ENCODE peak calls at places on chromosome 13, in four cellular contexts. T, R, X and Q are unnamed samples.
A peak's percentile ranks its signal among the peaks of the same experiment; 100 is the strongest.

GRCh38 chr13:114136576-114136975 is 4.2 kb upstream of the RASA3 start:
- DNase-seq in R (no peak), T (no peak), X (no peak), Q (no peak)

GRCh38 chr13:29516012-29516411 is 79.5 kb downstream of the SLC7A1 start:
- DNase-seq in T (no peak), R (no peak), X (no peak), Q (no peak)

GRCh38 chr13:85538957-85539356 is 260.3 kb downstream of the SLITRK6 start:
- DNase-seq in R (no peak), X (no peak), T (no peak), Q (no peak)

GRCh38 chr13:32019612-32020233 is 11.9 kb upstream of the FRY start:
- DNase-seq in T (no peak), R (no peak), X (peak; percentile 82), Q (no peak)

GRCh38 chr13:27599845-27600553 is 20.3 kb downstream of the LNX2 start:
- DNase-seq in X (peak; percentile 65), R (no peak), T (no peak), Q (no peak)

GRCh38 chr13:79190932-79191331 is 215.1 kb downstream of the RBM26 start:
- DNase-seq in T (no peak), X (no peak), R (no peak), Q (no peak)

GRCh38 chr13:112209731-112210130 is 142.8 kb downstream of the SOX1 start:
- DNase-seq in T (no peak), R (no peak), X (no peak), Q (no peak)

GRCh38 chr13:50731400-50731799 is 112.1 kb downstream of the DLEU7 start:
- DNase-seq in X (peak; percentile 30), R (no peak), T (no peak), Q (no peak)

GRCh38 chr13:40272776-40273139 is 393.7 kb downstream of the FOXO1 start:
- DNase-seq in X (peak; percentile 48), T (no peak), R (no peak), Q (no peak)

GRCh38 chr13:111337206-111337605 is 16.8 kb downstream of the TEX29 start:
- DNase-seq in X (peak; percentile 97), R (no peak), T (no peak), Q (no peak)

GRCh38 chr13:111659842-111660241 is 339.4 kb downstream of the TEX29 start:
- DNase-seq in X (no peak), R (peak; percentile 65), T (no peak), Q (no peak)

GRCh38 chr13:107864543-107865460 is 350.5 kb downstream of the LIG4 start:
- DNase-seq in X (peak; percentile 73), T (no peak), R (no peak), Q (no peak)

GRCh38 chr13:82062772-82063171 is 1721.8 kb upstream of the SPRY2 start:
- DNase-seq in R (no peak), X (no peak), T (no peak), Q (no peak)

GRCh38 chr13:106561551-106562170 is 6.3 kb downstream of the ARGLU1 start:
- DNase-seq in T (no peak), X (peak; percentile 57), R (no peak), Q (no peak)

GRCh38 chr13:98307392-98307743 is 130.3 kb upstream of the RNF113B start:
- DNase-seq in R (no peak), X (no peak), T (no peak), Q (no peak)

GRCh38 chr13:111657013-111657412 is 336.6 kb downstream of the TEX29 start:
- DNase-seq in R (no peak), T (no peak), X (no peak), Q (no peak)

GRCh38 chr13:49020940-49021548 is 45.3 kb downstream of the FNDC3A start:
- DNase-seq in X (no peak), R (no peak), T (no peak), Q (no peak)

GRCh38 chr13:73835138-73835721 is 299.0 kb downstream of the KLF12 start:
- DNase-seq in T (no peak), X (peak; percentile 40), R (peak; percentile 4), Q (no peak)

GRCh38 chr13:51494151-51494550 is 41.3 kb upstream of the INTS6 start:
- DNase-seq in R (no peak), X (no peak), T (no peak), Q (no peak)

GRCh38 chr13:109816979-109817275 is 30.5 kb upstream of the IRS2 start:
- DNase-seq in T (no peak), R (no peak), X (no peak), Q (no peak)

GRCh38 chr13:55967055-55967454 is 1173.7 kb upstream of the PRR20A start:
- DNase-seq in R (no peak), X (no peak), T (no peak), Q (no peak)

GRCh38 chr13:24281188-24282008 is 28.0 kb upstream of the C1QTNF9 start:
- DNase-seq in X (no peak), R (no peak), T (no peak), Q (no peak)

GRCh38 chr13:86653009-86653408 is 853.8 kb upstream of the SLITRK6 start:
- DNase-seq in R (no peak), T (no peak), X (no peak), Q (no peak)

GRCh38 chr13:99958402-99959126 is 13.0 kb downstream of the ZIC5 start:
- DNase-seq in R (no peak), X (no peak), T (no peak), Q (no peak)

GRCh38 chr13:108895220-108895704 is 265.9 kb downstream of the MYO16 start:
- DNase-seq in X (peak; percentile 51), T (no peak), R (peak; percentile 59), Q (no peak)

GRCh38 chr13:64877176-64877575 is 2353.0 kb downstream of the PCDH9 start:
- DNase-seq in X (no peak), R (no peak), T (no peak), Q (no peak)

GRCh38 chr13:113652404-113653263 is 5.4 kb downstream of the ATP4B start:
- DNase-seq in R (no peak), X (no peak), T (no peak), Q (no peak)

GRCh38 chr13:98890186-98890585 is 87.7 kb downstream of the DOCK9 start:
- DNase-seq in X (peak; percentile 90), R (no peak), T (no peak), Q (no peak)